ENCODE peak calls at places on chromosomes 4 and X, in eight cellular contexts. One of them, this sample, is unnamed. For H3K4me1, the result is how much of the 10 kb centered on the place peaks cover.

GRCh38 chrX:153948847-153949819 is 4.7 kb upstream of the RENBP start:
- DNase-seq in CD8-positive, alpha-beta T cell: no peak
- DNase-seq in uterus: no peak
- DNase-seq in HCT116: no peak
- DNase-seq in heart left ventricle: no peak
- DNase-seq in Peyer's patch: no peak
- DNase-seq in suprapubic skin: no peak
- DNase-seq in thyroid gland: no peak
- DNase-seq in this sample: no peak

GRCh38 chrX:53685711-53686110 is 808 bp downstream of the HUWE1 start:
- DNase-seq in CD8-positive, alpha-beta T cell: no peak
- DNase-seq in uterus: no peak
- DNase-seq in HCT116: no peak
- DNase-seq in heart left ventricle: no peak
- DNase-seq in Peyer's patch: no peak
- DNase-seq in suprapubic skin: no peak
- DNase-seq in thyroid gland: no peak
- DNase-seq in this sample: no peak

GRCh38 chr4:150769235-150769634 is 187.3 kb downstream of the MAB21L2 start:
- DNase-seq in CD8-positive, alpha-beta T cell: no peak
- DNase-seq in uterus: no peak
- DNase-seq in HCT116: peak
- DNase-seq in heart left ventricle: no peak
- DNase-seq in Peyer's patch: no peak
- DNase-seq in suprapubic skin: no peak
- DNase-seq in thyroid gland: no peak
- DNase-seq in this sample: no peak

GRCh38 chr4:25297528-25298242 is 14.9 kb upstream of the ZCCHC4 start:
- DNase-seq in CD8-positive, alpha-beta T cell: no peak
- DNase-seq in uterus: no peak
- DNase-seq in HCT116: no peak
- DNase-seq in heart left ventricle: no peak
- DNase-seq in Peyer's patch: no peak
- DNase-seq in suprapubic skin: no peak
- DNase-seq in thyroid gland: no peak
- DNase-seq in this sample: no peak

GRCh38 chr4:3715251-3716033 is 50.7 kb upstream of the ADRA2C start:
- DNase-seq in CD8-positive, alpha-beta T cell: no peak
- DNase-seq in uterus: no peak
- DNase-seq in HCT116: no peak
- DNase-seq in heart left ventricle: no peak
- DNase-seq in Peyer's patch: no peak
- DNase-seq in suprapubic skin: peak
- DNase-seq in thyroid gland: no peak
- DNase-seq in this sample: no peak

GRCh38 chr4:74671074-74671698 is 123.1 kb downstream of the BTC start:
- DNase-seq in CD8-positive, alpha-beta T cell: peak
- DNase-seq in uterus: no peak
- DNase-seq in HCT116: peak
- DNase-seq in heart left ventricle: no peak
- DNase-seq in Peyer's patch: no peak
- DNase-seq in suprapubic skin: no peak
- DNase-seq in thyroid gland: peak
- DNase-seq in this sample: no peak

GRCh38 chr4:21948347-21949072 is at the start of gene KCNIP4:
- DNase-seq in CD8-positive, alpha-beta T cell: no peak
- DNase-seq in uterus: peak
- DNase-seq in HCT116: no peak
- DNase-seq in heart left ventricle: peak
- DNase-seq in Peyer's patch: no peak
- DNase-seq in suprapubic skin: peak
- DNase-seq in thyroid gland: peak
- DNase-seq in this sample: no peak

GRCh38 chr4:181258569-181258968 is 984.6 kb upstream of the TENM3 start:
- DNase-seq in CD8-positive, alpha-beta T cell: no peak
- DNase-seq in uterus: no peak
- DNase-seq in HCT116: no peak
- DNase-seq in heart left ventricle: no peak
- DNase-seq in Peyer's patch: no peak
- DNase-seq in suprapubic skin: no peak
- DNase-seq in thyroid gland: no peak
- DNase-seq in this sample: no peak

GRCh38 chr4:56907489-56908205 is at the start of gene REST:
- DNase-seq in CD8-positive, alpha-beta T cell: peak
- DNase-seq in uterus: peak
- DNase-seq in HCT116: no peak
- DNase-seq in heart left ventricle: peak
- DNase-seq in Peyer's patch: peak
- DNase-seq in suprapubic skin: peak
- DNase-seq in thyroid gland: peak
- DNase-seq in this sample: peak

GRCh38 chr4:7416745-7417432 is 17.8 kb downstream of the PSAPL1 start:
- DNase-seq in CD8-positive, alpha-beta T cell: no peak
- DNase-seq in uterus: no peak
- DNase-seq in HCT116: no peak
- DNase-seq in heart left ventricle: peak
- DNase-seq in Peyer's patch: no peak
- DNase-seq in suprapubic skin: no peak
- DNase-seq in thyroid gland: no peak
- DNase-seq in this sample: no peak

GRCh38 chrX:24026403-24026801 is 584 bp downstream of the KLHL15 start:
- DNase-seq in CD8-positive, alpha-beta T cell: no peak
- DNase-seq in uterus: no peak
- DNase-seq in HCT116: no peak
- DNase-seq in heart left ventricle: no peak
- DNase-seq in Peyer's patch: no peak
- DNase-seq in suprapubic skin: no peak
- DNase-seq in thyroid gland: no peak
- DNase-seq in this sample: no peak

GRCh38 chrX:16465081-16465876 is 184.7 kb upstream of the S100G start:
- DNase-seq in CD8-positive, alpha-beta T cell: no peak
- DNase-seq in uterus: no peak
- DNase-seq in HCT116: no peak
- DNase-seq in heart left ventricle: no peak
- DNase-seq in Peyer's patch: no peak
- DNase-seq in suprapubic skin: no peak
- DNase-seq in thyroid gland: no peak
- DNase-seq in this sample: no peak

GRCh38 chrX:16472345-16472744 is 177.6 kb upstream of the S100G start:
- DNase-seq in CD8-positive, alpha-beta T cell: no peak
- DNase-seq in uterus: no peak
- DNase-seq in HCT116: no peak
- DNase-seq in heart left ventricle: no peak
- DNase-seq in Peyer's patch: no peak
- DNase-seq in suprapubic skin: no peak
- DNase-seq in thyroid gland: no peak
- DNase-seq in this sample: no peak

GRCh38 chrX:16474511-16474910 is 175.4 kb upstream of the S100G start:
- DNase-seq in CD8-positive, alpha-beta T cell: no peak
- DNase-seq in uterus: no peak
- DNase-seq in HCT116: no peak
- DNase-seq in heart left ventricle: no peak
- DNase-seq in Peyer's patch: no peak
- DNase-seq in suprapubic skin: no peak
- DNase-seq in thyroid gland: no peak
- DNase-seq in this sample: no peak

GRCh38 chrX:16466640-16467432 is 183.1 kb upstream of the S100G start:
- DNase-seq in CD8-positive, alpha-beta T cell: no peak
- DNase-seq in uterus: no peak
- DNase-seq in HCT116: no peak
- DNase-seq in heart left ventricle: no peak
- DNase-seq in Peyer's patch: no peak
- DNase-seq in suprapubic skin: no peak
- DNase-seq in thyroid gland: no peak
- DNase-seq in this sample: no peak

DNA sequence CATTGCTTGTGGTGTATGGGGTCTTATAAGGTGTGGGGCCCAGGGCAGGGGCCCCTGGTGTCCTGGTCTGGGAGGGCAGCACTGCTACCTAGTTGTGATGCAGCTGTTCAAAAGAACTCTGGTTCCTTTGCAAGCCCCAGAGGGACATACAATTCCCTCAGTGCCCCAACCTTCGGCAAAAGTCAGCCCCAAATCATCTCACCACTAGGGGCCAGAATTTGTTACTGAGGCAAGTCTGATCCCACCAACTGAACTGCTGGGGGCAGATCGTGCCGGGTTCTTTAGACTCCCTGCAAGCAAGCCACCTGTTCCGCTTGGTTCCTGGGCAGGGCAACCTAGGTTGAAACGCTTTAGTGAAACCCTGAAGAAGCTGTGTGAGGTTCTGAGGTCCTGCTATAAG is 180.1 kb upstream of the S100G start:
- DNase-seq in CD8-positive, alpha-beta T cell: no peak
- DNase-seq in uterus: no peak
- DNase-seq in HCT116: no peak
- DNase-seq in heart left ventricle: no peak
- DNase-seq in Peyer's patch: no peak
- DNase-seq in suprapubic skin: no peak
- DNase-seq in thyroid gland: no peak
- DNase-seq in this sample: no peak
- TF ChIP-seq CTCF in CD8-positive, alpha-beta T cell: no peak
- TF ChIP-seq CTCF in uterus: no peak
- TF ChIP-seq CTCF in HCT116: peak
- TF ChIP-seq CTCF in heart left ventricle: no peak
- TF ChIP-seq CTCF in Peyer's patch: no peak
- TF ChIP-seq CTCF in suprapubic skin: no peak
- TF ChIP-seq CTCF in thyroid gland: no peak
- TF ChIP-seq CTCF in this sample: no peak

GRCh38 chr4:119040261-119040660 is 95.4 kb upstream of the MYOZ2 start:
- DNase-seq in CD8-positive, alpha-beta T cell: no peak
- DNase-seq in uterus: no peak
- DNase-seq in HCT116: no peak
- DNase-seq in heart left ventricle: no peak
- DNase-seq in Peyer's patch: no peak
- DNase-seq in suprapubic skin: no peak
- DNase-seq in thyroid gland: no peak
- DNase-seq in this sample: no peak
- H3K4me1 ChIP-seq in CD8-positive, alpha-beta T cell: under half
- H3K4me1 ChIP-seq in uterus: under half
- H3K4me1 ChIP-seq in HCT116: under half
- H3K4me1 ChIP-seq in heart left ventricle: under half
- H3K4me1 ChIP-seq in Peyer's patch: under half
- H3K4me1 ChIP-seq in suprapubic skin: under half
- H3K4me1 ChIP-seq in thyroid gland: under half
- H3K4me1 ChIP-seq in this sample: half or more

GRCh38 chr4:166600264-166600663 is 634.0 kb downstream of the SPOCK3 start:
- DNase-seq in CD8-positive, alpha-beta T cell: no peak
- DNase-seq in uterus: no peak
- DNase-seq in HCT116: no peak
- DNase-seq in heart left ventricle: no peak
- DNase-seq in Peyer's patch: no peak
- DNase-seq in suprapubic skin: no peak
- DNase-seq in thyroid gland: no peak
- DNase-seq in this sample: no peak

DNA sequence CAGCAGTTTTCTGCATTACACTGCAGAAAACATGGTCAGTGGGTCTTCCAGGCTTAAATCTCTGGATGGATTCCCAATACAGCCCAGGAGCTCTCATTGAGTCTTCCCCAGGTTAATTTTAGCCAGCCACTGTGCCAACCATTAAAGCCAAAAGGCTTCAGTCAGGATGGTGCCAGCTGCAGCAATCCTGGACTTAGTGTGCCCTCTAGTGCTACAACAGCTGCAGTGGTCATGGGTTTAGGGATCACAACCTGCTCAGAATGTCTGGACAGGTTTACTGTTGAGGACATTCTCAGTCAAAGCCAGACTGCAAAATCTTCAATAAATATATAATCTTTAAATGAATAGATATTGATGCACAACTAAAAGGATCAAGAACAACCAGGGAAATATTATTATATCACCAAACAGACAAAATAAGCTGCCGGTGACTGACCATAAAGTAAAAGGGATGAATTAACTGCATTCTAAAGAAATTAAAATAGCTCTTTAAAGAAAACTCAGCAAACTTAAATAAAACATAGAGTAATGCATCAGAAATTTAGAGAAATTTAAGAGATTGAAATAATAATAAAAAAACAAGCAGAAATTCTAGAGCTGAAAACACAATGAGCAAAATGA is 639.9 kb downstream of the SPOCK3 start:
- DNase-seq in CD8-positive, alpha-beta T cell: no peak
- DNase-seq in uterus: no peak
- DNase-seq in HCT116: peak
- DNase-seq in heart left ventricle: no peak
- DNase-seq in Peyer's patch: no peak
- DNase-seq in suprapubic skin: no peak
- DNase-seq in thyroid gland: no peak
- DNase-seq in this sample: no peak
- TF ChIP-seq CTCF in CD8-positive, alpha-beta T cell: no peak
- TF ChIP-seq CTCF in uterus: no peak
- TF ChIP-seq CTCF in HCT116: peak
- TF ChIP-seq CTCF in heart left ventricle: no peak
- TF ChIP-seq CTCF in Peyer's patch: no peak
- TF ChIP-seq CTCF in suprapubic skin: no peak
- TF ChIP-seq CTCF in thyroid gland: no peak
- TF ChIP-seq CTCF in this sample: peak

GRCh38 chr4:26326791-26327190 is 6.0 kb downstream of the RBPJ start:
- DNase-seq in CD8-positive, alpha-beta T cell: no peak
- DNase-seq in uterus: no peak
- DNase-seq in HCT116: no peak
- DNase-seq in heart left ventricle: no peak
- DNase-seq in Peyer's patch: no peak
- DNase-seq in suprapubic skin: no peak
- DNase-seq in thyroid gland: no peak
- DNase-seq in this sample: no peak

GRCh38 chr4:26330186-26330787 is 9.5 kb downstream of the RBPJ start:
- DNase-seq in CD8-positive, alpha-beta T cell: no peak
- DNase-seq in uterus: no peak
- DNase-seq in HCT116: peak
- DNase-seq in heart left ventricle: no peak
- DNase-seq in Peyer's patch: no peak
- DNase-seq in suprapubic skin: no peak
- DNase-seq in thyroid gland: no peak
- DNase-seq in this sample: no peak

GRCh38 chr4:26330946-26331345 is 10.1 kb downstream of the RBPJ start:
- DNase-seq in CD8-positive, alpha-beta T cell: no peak
- DNase-seq in uterus: no peak
- DNase-seq in HCT116: no peak
- DNase-seq in heart left ventricle: no peak
- DNase-seq in Peyer's patch: no peak
- DNase-seq in suprapubic skin: no peak
- DNase-seq in thyroid gland: peak
- DNase-seq in this sample: no peak

GRCh38 chr4:26334366-26334765 is 13.6 kb downstream of the RBPJ start:
- DNase-seq in CD8-positive, alpha-beta T cell: no peak
- DNase-seq in uterus: no peak
- DNase-seq in HCT116: no peak
- DNase-seq in heart left ventricle: no peak
- DNase-seq in Peyer's patch: no peak
- DNase-seq in suprapubic skin: no peak
- DNase-seq in thyroid gland: no peak
- DNase-seq in this sample: no peak

DNA sequence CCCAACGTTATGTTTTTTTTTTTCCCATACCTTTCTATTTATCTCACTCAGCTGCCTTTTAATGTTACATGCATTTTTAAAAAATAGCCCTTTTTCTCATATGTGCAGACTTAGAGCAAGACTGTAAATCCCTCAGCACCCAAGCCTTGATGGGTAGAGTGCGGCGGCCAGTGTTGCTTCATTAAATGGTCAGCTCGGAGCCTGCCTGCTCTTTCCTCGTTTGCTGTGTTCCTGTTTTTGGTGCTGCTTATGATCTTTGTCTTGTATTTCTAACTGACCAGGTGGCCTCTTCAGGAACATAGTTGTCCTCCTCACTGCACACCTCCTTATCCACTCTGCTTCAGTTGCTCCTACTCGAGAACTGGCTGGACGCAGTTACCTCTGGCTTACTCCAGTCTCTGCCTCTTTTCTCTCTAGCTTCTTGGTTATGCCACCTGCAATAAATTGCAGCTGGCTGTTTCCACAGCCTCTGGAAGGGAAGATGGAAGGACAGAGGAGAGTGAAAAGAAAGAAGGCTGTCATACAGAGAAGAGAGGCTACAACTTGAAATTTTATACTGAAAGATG is 10.6 kb downstream of the RBPJ start:
- DNase-seq in CD8-positive, alpha-beta T cell: no peak
- DNase-seq in uterus: no peak
- DNase-seq in HCT116: no peak
- DNase-seq in heart left ventricle: no peak
- DNase-seq in Peyer's patch: no peak
- DNase-seq in suprapubic skin: no peak
- DNase-seq in thyroid gland: peak
- DNase-seq in this sample: no peak
- H3K4me1 ChIP-seq in CD8-positive, alpha-beta T cell: under half
- H3K4me1 ChIP-seq in uterus: under half
- H3K4me1 ChIP-seq in HCT116: under half
- H3K4me1 ChIP-seq in heart left ventricle: under half
- H3K4me1 ChIP-seq in Peyer's patch: under half
- H3K4me1 ChIP-seq in suprapubic skin: under half
- H3K4me1 ChIP-seq in thyroid gland: under half
- H3K4me1 ChIP-seq in this sample: under half